ENCODE peak calls at places on chromosomes 6 and 20, in four cellular contexts. One of them, this sample, is unnamed.

GRCh38 chr20:64140421-64140820 is 23.8 kb upstream of the MYT1 start:
- DNase-seq in GM12878: no peak
- DNase-seq in HepG2: no peak
- DNase-seq in H1: no peak
- DNase-seq in this sample: no peak

GRCh38 chr6:63598251-63599036 is 26.2 kb downstream of the LOC128125822 start:
- DNase-seq in HepG2: peak; percentile 88
- DNase-seq in H1: no peak
- DNase-seq in GM12878: peak; percentile 57
- DNase-seq in this sample: peak; percentile 25

GRCh38 chr6:167985205-167985604 is 12.3 kb upstream of the KIF25 start:
- DNase-seq in GM12878: no peak
- DNase-seq in H1: no peak
- DNase-seq in HepG2: no peak
- DNase-seq in this sample: no peak

GRCh38 chr6:139515511-139515910 is 141.1 kb upstream of the CITED2 start:
- DNase-seq in HepG2: peak; percentile 31
- DNase-seq in H1: no peak
- DNase-seq in GM12878: no peak
- DNase-seq in this sample: no peak

GRCh38 chr20:9867196-9867980 is 28.5 kb upstream of the PAK5 start:
- DNase-seq in H1: no peak
- DNase-seq in GM12878: no peak
- DNase-seq in HepG2: no peak
- DNase-seq in this sample: no peak

GRCh38 chr6:169073311-169073710 is 180.3 kb downstream of the THBS2 start:
- DNase-seq in HepG2: no peak
- DNase-seq in GM12878: no peak
- DNase-seq in H1: no peak
- DNase-seq in this sample: no peak

GRCh38 chr6:81981812-81982211 is 229.3 kb upstream of the TENT5A start:
- DNase-seq in GM12878: no peak
- DNase-seq in H1: no peak
- DNase-seq in HepG2: no peak
- DNase-seq in this sample: no peak

GRCh38 chr6:84137051-84137375 is 90.4 kb downstream of the CEP162 start:
- DNase-seq in HepG2: no peak
- DNase-seq in GM12878: no peak
- DNase-seq in H1: no peak
- DNase-seq in this sample: no peak

DNA sequence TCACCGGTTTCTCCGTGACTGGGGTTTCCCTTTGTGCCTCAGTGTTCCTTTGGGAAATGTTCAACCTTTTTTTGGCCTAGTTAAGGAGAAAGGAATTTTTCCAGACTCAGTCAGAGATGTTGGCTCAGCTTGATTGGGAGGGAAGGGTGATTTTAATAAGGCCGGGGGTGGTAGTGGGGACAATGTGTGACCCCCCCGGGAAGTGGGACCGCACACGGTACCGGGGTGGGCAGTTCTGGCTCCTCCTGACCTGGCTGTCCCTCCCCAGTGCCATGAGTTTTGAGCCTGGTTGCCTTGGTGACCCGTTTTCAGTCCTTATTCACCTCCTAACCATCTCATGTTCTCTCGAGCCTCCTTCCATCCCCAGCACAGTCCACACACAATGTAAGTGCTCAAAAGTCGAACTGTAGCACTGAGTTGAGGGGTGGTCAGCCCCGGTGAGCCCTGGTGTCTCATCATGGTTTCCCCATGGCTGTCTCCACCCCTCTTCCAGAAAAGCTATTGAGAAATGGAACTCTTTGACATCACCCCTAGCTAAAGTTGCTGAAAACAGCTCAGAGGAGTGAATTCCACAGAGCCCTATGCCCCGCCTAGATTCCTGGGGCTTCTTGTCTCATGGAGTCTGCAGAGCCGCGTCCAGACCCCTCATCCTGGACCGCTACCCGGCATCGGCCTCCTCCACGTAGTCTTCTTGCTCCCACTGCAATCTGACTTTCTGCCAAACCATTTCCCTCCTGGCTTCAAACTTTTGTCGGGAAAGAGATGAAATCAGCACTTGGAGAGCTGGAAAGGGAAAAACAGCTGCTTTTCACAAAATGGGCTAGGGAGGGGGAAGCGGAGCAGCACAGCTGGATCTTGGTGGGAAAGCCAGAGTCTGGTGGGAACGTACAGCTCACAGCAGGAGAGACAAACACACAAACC is 132.4 kb downstream of the SNX5 start:
- DNase-seq in GM12878: no peak
- DNase-seq in HepG2: no peak
- DNase-seq in H1: no peak
- DNase-seq in this sample: no peak
- H3K4me3 ChIP-seq in GM12878: no peak overlapping the region
- H3K4me3 ChIP-seq in HepG2: no peak overlapping the region
- H3K4me3 ChIP-seq in H1: no peak overlapping the region
- H3K4me3 ChIP-seq in this sample: no peak overlapping the region

GRCh38 chr6:26358511-26358981 is 6.5 kb upstream of the BTN3A2 start:
- DNase-seq in H1: no peak
- DNase-seq in GM12878: peak; percentile 62
- DNase-seq in HepG2: no peak
- DNase-seq in this sample: no peak
- H3K9ac ChIP-seq in H1: no peak overlapping the region
- H3K9ac ChIP-seq in GM12878: no peak overlapping the region
- H3K9ac ChIP-seq in HepG2: no peak overlapping the region
- H3K9ac ChIP-seq in this sample: no peak overlapping the region

GRCh38 chr6:2989332-2990178 is 10.1 kb upstream of the NQO2 start:
- DNase-seq in HepG2: peak; percentile 97
- DNase-seq in H1: peak; percentile 73
- DNase-seq in GM12878: peak; percentile 83
- DNase-seq in this sample: peak; percentile 93

GRCh38 chr6:2988426-2989331 is 11.0 kb upstream of the NQO2 start:
- DNase-seq in HepG2: peak; percentile 86
- DNase-seq in H1: peak; percentile 84
- DNase-seq in GM12878: no peak
- DNase-seq in this sample: peak; percentile 76

GRCh38 chr6:2990932-2991506 is 8.7 kb upstream of the NQO2 start:
- DNase-seq in H1: no peak
- DNase-seq in HepG2: no peak
- DNase-seq in GM12878: no peak
- DNase-seq in this sample: no peak

GRCh38 chr6:2992330-2992979 is 7.2 kb upstream of the NQO2 start:
- DNase-seq in HepG2: no peak
- DNase-seq in H1: no peak
- DNase-seq in GM12878: no peak
- DNase-seq in this sample: no peak

DNA sequence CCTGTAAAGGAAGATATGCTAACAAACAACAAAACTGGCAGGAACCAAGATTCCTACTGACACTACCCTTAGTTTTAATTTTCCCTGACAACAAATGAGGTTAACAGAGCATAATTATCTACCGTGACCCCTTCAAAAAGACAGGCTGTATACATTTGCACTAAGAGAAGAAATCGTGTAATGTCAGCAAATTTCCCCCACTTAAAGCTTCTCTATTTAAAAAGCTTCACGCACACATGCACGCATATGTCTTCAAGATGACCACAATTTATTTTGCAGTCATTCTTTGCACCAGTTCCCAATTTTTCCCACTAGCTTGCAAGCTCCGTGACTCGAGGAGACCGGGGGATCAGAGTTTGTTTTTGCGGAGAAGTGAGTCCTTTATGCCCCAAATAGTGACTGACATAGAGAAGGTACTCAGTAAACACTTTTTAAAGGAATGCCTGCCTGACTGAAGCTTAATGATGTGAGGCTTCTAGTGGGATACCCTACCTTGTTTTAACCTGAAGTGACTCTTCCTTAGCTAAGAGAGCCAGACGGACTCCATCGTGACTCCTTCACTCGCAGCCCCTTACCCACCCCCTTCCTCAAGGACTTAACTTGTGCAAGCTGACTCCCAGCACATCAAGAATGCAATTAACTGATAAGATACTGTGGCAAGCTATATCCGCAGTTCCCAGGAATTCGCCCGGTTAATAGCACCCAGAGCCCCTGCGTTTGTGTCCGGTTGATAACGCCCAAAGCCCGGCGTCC is 9.3 kb upstream of the NQO2 start:
- DNase-seq in GM12878: no peak
- DNase-seq in HepG2: no peak
- DNase-seq in H1: no peak
- DNase-seq in this sample: no peak
- TF ChIP-seq ZNF274 in GM12878: no peak
- TF ChIP-seq ZNF274 in HepG2: peak; percentile 56
- TF ChIP-seq ZNF274 in H1: no peak
- TF ChIP-seq ZNF274 in this sample: no peak

GRCh38 chr6:37819802-37820712 is 530 bp downstream of the ZFAND3 start:
- DNase-seq in H1: no peak
- DNase-seq in HepG2: peak; percentile 54
- DNase-seq in GM12878: peak; percentile 25
- DNase-seq in this sample: no peak

GRCh38 chr6:37819177-37819801 is at the start of gene ZFAND3:
- DNase-seq in GM12878: peak; percentile 86
- DNase-seq in H1: peak; percentile 79
- DNase-seq in HepG2: peak; percentile 95
- DNase-seq in this sample: peak; percentile 87

GRCh38 chr6:37816599-37817375 is 2.7 kb upstream of the ZFAND3 start:
- DNase-seq in H1: no peak
- DNase-seq in HepG2: peak; percentile 22
- DNase-seq in GM12878: no peak
- DNase-seq in this sample: no peak

GRCh38 chr6:37820713-37821069 is 1.2 kb downstream of the ZFAND3 start:
- DNase-seq in GM12878: no peak
- DNase-seq in HepG2: no peak
- DNase-seq in H1: no peak
- DNase-seq in this sample: no peak

GRCh38 chr6:37818536-37819176 is 871 bp upstream of the ZFAND3 start:
- DNase-seq in HepG2: peak; percentile 96
- DNase-seq in H1: peak; percentile 91
- DNase-seq in GM12878: no peak
- DNase-seq in this sample: peak; percentile 80
- H3K4me3 ChIP-seq in HepG2: peak overlapping the region; percentile 90
- H3K4me3 ChIP-seq in H1: peak overlapping the region; percentile 74
- H3K4me3 ChIP-seq in GM12878: peak overlapping the region; percentile 96
- H3K4me3 ChIP-seq in this sample: peak overlapping the region; percentile 57

This sample was measured in NT2/D1.